ENCODE peak calls at places on chromosomes 4 and X, in four cellular contexts. One of them, this sample, is unnamed.

GRCh38 chr4:113437124-113437523 is 324.4 kb downstream of the CAMK2D start:
- DNase-seq in transverse colon: no peak
- DNase-seq in HL-60: no peak
- DNase-seq in breast epithelium: no peak
- DNase-seq in this sample: no peak

GRCh38 chr4:48133668-48134444 is at the start of gene TXK:
- DNase-seq in breast epithelium: no peak
- DNase-seq in HL-60: no peak
- DNase-seq in transverse colon: no peak
- DNase-seq in this sample: no peak

GRCh38 chr4:100576570-100576969 is 58.7 kb upstream of the EMCN start:
- DNase-seq in breast epithelium: no peak
- DNase-seq in transverse colon: no peak
- DNase-seq in HL-60: no peak
- DNase-seq in this sample: no peak

GRCh38 chrX:138026211-138026610 is 460.3 kb downstream of the ZIC3 start:
- DNase-seq in breast epithelium: no peak
- DNase-seq in HL-60: no peak
- DNase-seq in transverse colon: no peak
- DNase-seq in this sample: no peak

GRCh38 chr4:73606465-73606974 is 13.7 kb downstream of the RASSF6 start:
- DNase-seq in HL-60: no peak
- DNase-seq in transverse colon: no peak
- DNase-seq in breast epithelium: no peak
- DNase-seq in this sample: no peak

GRCh38 chr4:123505457-123506310 is 109.1 kb downstream of the SPRY1 start:
- DNase-seq in breast epithelium: peak; percentile 52
- DNase-seq in HL-60: no peak
- DNase-seq in transverse colon: peak; percentile 37
- DNase-seq in this sample: peak; percentile 62

GRCh38 chrX:40096395-40097091 is 1.2 kb downstream of the BCOR start:
- DNase-seq in HL-60: no peak
- DNase-seq in transverse colon: peak; percentile 61
- DNase-seq in breast epithelium: no peak
- DNase-seq in this sample: no peak

GRCh38 chr4:70061980-70062379 is 11.7 kb downstream of the HTN1 start:
- DNase-seq in transverse colon: no peak
- DNase-seq in HL-60: no peak
- DNase-seq in breast epithelium: no peak
- DNase-seq in this sample: no peak

GRCh38 chr4:99885063-99885664 is 9.1 kb downstream of the LAMTOR3 start:
- DNase-seq in HL-60: no peak
- DNase-seq in transverse colon: no peak
- DNase-seq in breast epithelium: no peak
- DNase-seq in this sample: no peak

GRCh38 chr4:56742080-56742871 is 61.2 kb upstream of the HOPX start:
- DNase-seq in HL-60: no peak
- DNase-seq in breast epithelium: no peak
- DNase-seq in transverse colon: no peak
- DNase-seq in this sample: no peak

GRCh38 chrX:148416931-148417330 is 83.5 kb upstream of the AFF2 start:
- DNase-seq in HL-60: no peak
- DNase-seq in breast epithelium: no peak
- DNase-seq in transverse colon: no peak
- DNase-seq in this sample: no peak

GRCh38 chrX:111337067-111337466 is 66.8 kb upstream of the CAPN6 start:
- DNase-seq in HL-60: no peak
- DNase-seq in breast epithelium: no peak
- DNase-seq in transverse colon: no peak
- DNase-seq in this sample: no peak

GRCh38 chrX:73818200-73819116 is 255.5 kb downstream of the CHIC1 start:
- DNase-seq in transverse colon: no peak
- DNase-seq in HL-60: no peak
- DNase-seq in breast epithelium: no peak
- DNase-seq in this sample: no peak

GRCh38 chrX:68901512-68901911 is 72.7 kb downstream of the EFNB1 start:
- DNase-seq in transverse colon: no peak
- DNase-seq in HL-60: no peak
- DNase-seq in breast epithelium: no peak
- DNase-seq in this sample: no peak

GRCh38 chrX:71906133-71906532 is 4.5 kb upstream of the NHSL2 start:
- DNase-seq in breast epithelium: no peak
- DNase-seq in HL-60: no peak
- DNase-seq in transverse colon: no peak
- DNase-seq in this sample: no peak

GRCh38 chr4:176729489-176729888 is 63.2 kb downstream of the VEGFC start:
- DNase-seq in breast epithelium: no peak
- DNase-seq in transverse colon: no peak
- DNase-seq in HL-60: no peak
- DNase-seq in this sample: no peak

GRCh38 chr4:64200001-64200555 is 209.2 kb downstream of the TECRL start:
- DNase-seq in transverse colon: no peak
- DNase-seq in breast epithelium: no peak
- DNase-seq in HL-60: no peak
- DNase-seq in this sample: no peak

GRCh38 chrX:1416327-1416784 is 24.4 kb upstream of the SLC25A6 start:
- DNase-seq in transverse colon: no peak
- DNase-seq in breast epithelium: no peak
- DNase-seq in HL-60: no peak
- DNase-seq in this sample: no peak

GRCh38 chr4:118974758-118975157 is 86.1 kb downstream of the SYNPO2 start:
- DNase-seq in breast epithelium: no peak
- DNase-seq in transverse colon: no peak
- DNase-seq in HL-60: no peak
- DNase-seq in this sample: no peak

GRCh38 chr4:115938764-115939443 is 825.5 kb upstream of the NDST4 start:
- DNase-seq in breast epithelium: no peak
- DNase-seq in HL-60: no peak
- DNase-seq in transverse colon: no peak
- DNase-seq in this sample: no peak

GRCh38 chrX:86148024-86148511 is at the start of gene DACH2:
- DNase-seq in HL-60: no peak
- DNase-seq in breast epithelium: peak; percentile 67
- DNase-seq in transverse colon: peak; percentile 66
- DNase-seq in this sample: peak; percentile 78

GRCh38 chr4:188918787-188919186 is 779.5 kb downstream of the TRIML1 start:
- DNase-seq in transverse colon: no peak
- DNase-seq in breast epithelium: no peak
- DNase-seq in HL-60: no peak
- DNase-seq in this sample: no peak

GRCh38 chr4:148542922-148543623 is 100.9 kb upstream of the NR3C2 start:
- DNase-seq in transverse colon: no peak
- DNase-seq in HL-60: no peak
- DNase-seq in breast epithelium: no peak
- DNase-seq in this sample: no peak

GRCh38 chrX:34437586-34437985 is 219.5 kb downstream of the TMEM47 start:
- DNase-seq in HL-60: no peak
- DNase-seq in transverse colon: peak; percentile 21
- DNase-seq in breast epithelium: no peak
- DNase-seq in this sample: no peak

GRCh38 chr4:17814140-17814539 is 3.4 kb downstream of the NCAPG start:
- DNase-seq in breast epithelium: no peak
- DNase-seq in transverse colon: no peak
- DNase-seq in HL-60: no peak
- DNase-seq in this sample: no peak

GRCh38 chr4:57187241-57187640 is 77.1 kb upstream of the IGFBP7 start:
- DNase-seq in breast epithelium: no peak
- DNase-seq in HL-60: no peak
- DNase-seq in transverse colon: no peak
- DNase-seq in this sample: no peak

GRCh38 chr4:105147226-105148151 is 813 bp downstream of the TET2 start:
- DNase-seq in breast epithelium: no peak
- DNase-seq in HL-60: no peak
- DNase-seq in transverse colon: peak; percentile 18
- DNase-seq in this sample: peak; percentile 32

GRCh38 chr4:148634476-148634875 is 192.3 kb upstream of the NR3C2 start:
- DNase-seq in breast epithelium: no peak
- DNase-seq in HL-60: no peak
- DNase-seq in transverse colon: no peak
- DNase-seq in this sample: no peak

GRCh38 chrX:140346711-140347110 is 158.2 kb downstream of the SOX3 start:
- DNase-seq in HL-60: no peak
- DNase-seq in breast epithelium: no peak
- DNase-seq in transverse colon: no peak
- DNase-seq in this sample: no peak

GRCh38 chrX:26071618-26072017 is 66.5 kb upstream of the MAGEB18 start:
- DNase-seq in breast epithelium: no peak
- DNase-seq in HL-60: no peak
- DNase-seq in transverse colon: no peak
- DNase-seq in this sample: no peak

GRCh38 chr4:76305033-76305687 is 1.4 kb upstream of the STBD1 start:
- DNase-seq in transverse colon: no peak
- DNase-seq in HL-60: no peak
- DNase-seq in breast epithelium: no peak
- DNase-seq in this sample: no peak

GRCh38 chrX:106774981-106775380 is 27.5 kb upstream of the TBC1D8B start:
- DNase-seq in breast epithelium: no peak
- DNase-seq in HL-60: no peak
- DNase-seq in transverse colon: no peak
- DNase-seq in this sample: no peak

GRCh38 chrX:13815664-13816063 is 1.2 kb downstream of the GPM6B start:
- DNase-seq in breast epithelium: no peak
- DNase-seq in transverse colon: no peak
- DNase-seq in HL-60: no peak
- DNase-seq in this sample: no peak

GRCh38 chr4:173448103-173448502 is 49.2 kb upstream of the SCRG1 start:
- DNase-seq in HL-60: no peak
- DNase-seq in transverse colon: peak; percentile 21
- DNase-seq in breast epithelium: no peak
- DNase-seq in this sample: no peak
- TF ChIP-seq POLR2AphosphoS5 in HL-60: no peak
- TF ChIP-seq POLR2AphosphoS5 in transverse colon: no peak
- TF ChIP-seq POLR2AphosphoS5 in breast epithelium: no peak
- TF ChIP-seq POLR2AphosphoS5 in this sample: no peak

GRCh38 chrX:117305168-117305766 is 811.3 kb downstream of the KLHL13 start:
- DNase-seq in HL-60: no peak
- DNase-seq in transverse colon: no peak
- DNase-seq in breast epithelium: no peak
- DNase-seq in this sample: no peak
- H3K4me3 ChIP-seq in HL-60: no peak overlapping the region
- H3K4me3 ChIP-seq in transverse colon: no peak overlapping the region
- H3K4me3 ChIP-seq in breast epithelium: no peak overlapping the region
- H3K4me3 ChIP-seq in this sample: no peak overlapping the region

GRCh38 chrX:125384843-125385242 is 65.2 kb downstream of the TEX13C start:
- DNase-seq in transverse colon: no peak
- DNase-seq in breast epithelium: no peak
- DNase-seq in HL-60: no peak
- DNase-seq in this sample: no peak
- TF ChIP-seq POLR2AphosphoS5 in transverse colon: no peak
- TF ChIP-seq POLR2AphosphoS5 in breast epithelium: no peak
- TF ChIP-seq POLR2AphosphoS5 in HL-60: no peak
- TF ChIP-seq POLR2AphosphoS5 in this sample: no peak

GRCh38 chrX:19760345-19760744 is 127.1 kb downstream of the SH3KBP1 start:
- DNase-seq in transverse colon: no peak
- DNase-seq in breast epithelium: no peak
- DNase-seq in HL-60: no peak
- DNase-seq in this sample: no peak
- H3K4me3 ChIP-seq in transverse colon: no peak overlapping the region
- H3K4me3 ChIP-seq in breast epithelium: no peak overlapping the region
- H3K4me3 ChIP-seq in HL-60: no peak overlapping the region
- H3K4me3 ChIP-seq in this sample: no peak overlapping the region